ENCODE peak calls at places on chromosomes 7 and 10, in seven cellular contexts. D is fibroblast of villous mesenchyme, V is Panc1, K is transverse colon, X is PC-9, O is upper lobe of right lung, Y is fibroblast of pulmonary artery. H is an unnamed sample.

GRCh38 chr10:31345886-31346285 is 26.9 kb downstream of the ZEB1 start:
- DNase-seq in D (peak), V (no peak), K (no peak), X (no peak), O (no peak), Y (peak), H (no peak)

GRCh38 chr7:23062452-23062851 is 43.1 kb upstream of the KLHL7 start:
- DNase-seq in D (peak), V (no peak), K (no peak), X (no peak), O (no peak), Y (peak), H (no peak)

GRCh38 chr10:30831876-30832726 is 199.6 kb downstream of the ZNF438 start:
- DNase-seq in D (peak), V (no peak), K (no peak), X (no peak), O (no peak), Y (no peak), H (no peak)

GRCh38 chr10:35946556-35946955 is 304.5 kb upstream of the FZD8 start:
- DNase-seq in D (no peak), V (no peak), K (no peak), X (no peak), O (no peak), Y (no peak), H (no peak)

GRCh38 chr10:97713828-97714400 is 384 bp downstream of the MARVELD1 start:
- DNase-seq in D (peak), V (peak), K (peak), X (peak), O (no peak), Y (peak), H (peak)

GRCh38 chr7:49187543-49188268 is 263.4 kb downstream of the CDC14C start:
- DNase-seq in D (no peak), V (no peak), K (no peak), X (no peak), O (no peak), Y (no peak), H (no peak)

GRCh38 chr10:11505636-11506035 is 105.8 kb downstream of the USP6NL start:
- DNase-seq in D (no peak), V (no peak), K (no peak), X (no peak), O (no peak), Y (no peak), H (no peak)

GRCh38 chr10:110850990-110851389 is 20.7 kb upstream of the PDCD4 start:
- DNase-seq in D (peak), V (no peak), K (no peak), X (no peak), O (no peak), Y (no peak), H (no peak)

GRCh38 chr7:98251251-98251843 is 685 bp downstream of the TECPR1 start:
- DNase-seq in D (no peak), V (no peak), K (peak), X (no peak), O (peak), Y (peak), H (peak)

GRCh38 chr10:33010132-33011037 is 52.4 kb upstream of the ITGB1 start:
- DNase-seq in D (peak), V (peak), K (no peak), X (peak), O (no peak), Y (peak), H (no peak)

GRCh38 chr7:66050990-66051424 is 24.6 kb upstream of the ASL start:
- DNase-seq in D (peak), V (no peak), K (no peak), X (peak), O (peak), Y (peak), H (no peak)

GRCh38 chr10:95793401-95794045 is 37.6 kb downstream of the ENTPD1 start:
- DNase-seq in D (no peak), V (no peak), K (peak), X (no peak), O (no peak), Y (no peak), H (no peak)

GRCh38 chr7:17660116-17660515 is 280.2 kb downstream of the SNX13 start:
- DNase-seq in D (peak), V (no peak), K (no peak), X (no peak), O (no peak), Y (peak), H (no peak)

GRCh38 chr10:94006591-94007550 is 13.1 kb downstream of the PLCE1 start:
- DNase-seq in D (no peak), V (no peak), K (peak), X (peak), O (no peak), Y (peak), H (no peak)

GRCh38 chr7:30988346-30989005 is 24.7 kb downstream of the GHRHR start:
- DNase-seq in D (peak), V (no peak), K (peak), X (peak), O (peak), Y (peak), H (no peak)

GRCh38 chr10:44415121-44415520 is 30.2 kb upstream of the CXCL12 start:
- DNase-seq in D (peak), V (no peak), K (no peak), X (no peak), O (no peak), Y (peak), H (no peak)

GRCh38 chr7:124387056-124387455 is 354.2 kb upstream of the TMEM229A start:
- DNase-seq in D (no peak), V (no peak), K (no peak), X (no peak), O (no peak), Y (no peak), H (no peak)

GRCh38 chr10:49418053-49418326 is 22.1 kb upstream of the DRGX start:
- DNase-seq in D (no peak), V (no peak), K (no peak), X (no peak), O (no peak), Y (no peak), H (no peak)

GRCh38 chr10:105756386-105756785 is 1115.3 kb downstream of the SORCS3 start:
- DNase-seq in D (no peak), V (no peak), K (no peak), X (no peak), O (no peak), Y (no peak), H (no peak)

GRCh38 chr7:38541440-38541839 is 89.7 kb downstream of the AMPH start:
- DNase-seq in D (no peak), V (no peak), K (peak), X (no peak), O (no peak), Y (no peak), H (no peak)

GRCh38 chr7:147813316-147813715 is 777.2 kb upstream of the C7orf33 start:
- DNase-seq in D (no peak), V (no peak), K (no peak), X (no peak), O (no peak), Y (no peak), H (no peak)

GRCh38 chr7:122887848-122888247 is 1.6 kb upstream of the CADPS2 start:
- DNase-seq in D (no peak), V (no peak), K (no peak), X (no peak), O (no peak), Y (no peak), H (no peak)

GRCh38 chr7:122886357-122887081 is at the start of gene CADPS2:
- DNase-seq in D (peak), V (no peak), K (peak), X (peak), O (peak), Y (peak), H (no peak)

GRCh38 chr7:122885583-122886356 is 490 bp downstream of the CADPS2 start:
- DNase-seq in D (peak), V (no peak), K (peak), X (peak), O (peak), Y (peak), H (no peak)

GRCh38 chr7:122889116-122889515 is 2.9 kb upstream of the CADPS2 start:
- DNase-seq in D (no peak), V (no peak), K (no peak), X (no peak), O (no peak), Y (no peak), H (no peak)

GRCh38 chr7:122887198-122887597 is 938 bp upstream of the CADPS2 start:
- DNase-seq in D (peak), V (peak), K (peak), X (peak), O (peak), Y (peak), H (no peak)
- TF ChIP-seq CTCF in D (peak), V (peak), K (no peak), X (no peak), O (peak), Y (peak), H (no peak)

GRCh38 chr10:122632031-122632430 is 67.6 kb downstream of the C10orf120 start:
- DNase-seq in D (no peak), V (no peak), K (no peak), X (no peak), O (peak), Y (no peak), H (no peak)
- TF ChIP-seq CTCF in D (no peak), V (no peak), K (no peak), X (no peak), O (no peak), Y (no peak), H (no peak)

GRCh38 chr10:132224343-132225072 is 37.8 kb downstream of the DPYSL4 start:
- DNase-seq in D (no peak), V (no peak), K (no peak), X (no peak), O (no peak), Y (no peak), H (no peak)
- TF ChIP-seq CTCF in D (no peak), V (no peak), K (no peak), X (no peak), O (no peak), Y (no peak), H (no peak)

GRCh38 chr10:133308431-133309110 is at the start of the genes TUBGCP2 and ZNF511:
- DNase-seq in D (peak), V (no peak), K (peak), X (peak), O (peak), Y (peak), H (peak)
- TF ChIP-seq CTCF in D (peak), V (no peak), K (no peak), X (no peak), O (no peak), Y (no peak), H (no peak)

H was measured in natural killer cell.